ENCODE peak calls at places on chromosomes 11 and 22, in four cellular contexts. Q, Z, O and U are unnamed samples.

GRCh38 chr11:36738292-36738861 is 140.3 kb upstream of the RAG2 start:
- DNase-seq in Q (no peak), Z (no peak), O (no peak), U (no peak)

GRCh38 chr11:108135845-108136599 is 14.7 kb downstream of the ACAT1 start:
- DNase-seq in Z (no peak), Q (no peak), O (no peak), U (no peak)

GRCh38 chr11:130601141-130601540 is 152.7 kb downstream of the ADAMTS15 start:
- DNase-seq in O (no peak), Q (no peak), Z (no peak), U (no peak)

GRCh38 chr11:116513894-116514293 is 258.9 kb downstream of the BUD13 start:
- DNase-seq in O (peak), Q (peak), Z (no peak), U (no peak)

GRCh38 chr11:62842171-62842717 is 2.9 kb upstream of the WDR74 start:
- DNase-seq in Q (no peak), O (no peak), Z (no peak), U (no peak)

GRCh38 chr22:43743929-43744643 is 68.0 kb downstream of the EFCAB6 start:
- DNase-seq in Q (no peak), Z (no peak), O (no peak), U (no peak)

GRCh38 chr11:8219257-8220021 is 44.2 kb downstream of the LMO1 start:
- DNase-seq in O (peak), Z (peak), Q (no peak), U (peak)

GRCh38 chr11:122517403-122518379 is 137.8 kb upstream of the UBASH3B start:
- DNase-seq in Z (no peak), O (no peak), Q (no peak), U (no peak)

GRCh38 chr11:15770798-15771414 is 585.4 kb downstream of the SOX6 start:
- DNase-seq in Q (peak), O (peak), Z (no peak), U (no peak)

GRCh38 chr11:118002541-118003019 is 16.4 kb downstream of the IL10RA start:
- DNase-seq in O (peak), Q (no peak), Z (no peak), U (no peak)

GRCh38 chr11:77167791-77168190 is 39.7 kb downstream of the MYO7A start:
- DNase-seq in Z (no peak), O (no peak), Q (no peak), U (no peak)

GRCh38 chr11:86291466-86292262 is 10.4 kb upstream of the HIKESHI start:
- DNase-seq in O (peak), Z (peak), Q (no peak), U (peak)

GRCh38 chr11:123924027-123924426 is 15.4 kb upstream of the OR4D5 start:
- DNase-seq in O (no peak), Z (no peak), Q (no peak), U (no peak)

GRCh38 chr22:38925571-38926041 is 31.8 kb upstream of the APOBEC3A start:
- DNase-seq in Q (no peak), Z (no peak), O (no peak), U (no peak)

GRCh38 chr22:46652930-46653331 is 32.7 kb downstream of the GRAMD4 start:
- DNase-seq in O (no peak), Z (no peak), Q (no peak), U (no peak)

GRCh38 chr11:130454495-130455262 is 6.2 kb downstream of the ADAMTS15 start:
- DNase-seq in Q (no peak), Z (no peak), O (no peak), U (no peak)

GRCh38 chr11:132685174-132685611 is 847.1 kb downstream of the OPCML start:
- DNase-seq in O (no peak), Z (no peak), Q (no peak), U (no peak)

GRCh38 chr11:67408437-67409200 is 4.7 kb downstream of the TBC1D10C start:
- DNase-seq in O (no peak), Q (no peak), Z (no peak), U (no peak)

GRCh38 chr22:20946080-20946986 is 20.7 kb upstream of the AIFM3 start:
- DNase-seq in Z (no peak), O (no peak), Q (no peak), U (no peak)

GRCh38 chr22:20946991-20947390 is 20.1 kb upstream of the AIFM3 start:
- DNase-seq in Q (no peak), O (no peak), Z (no peak), U (no peak)

GRCh38 chr22:20943104-20943933 is 23.7 kb upstream of the AIFM3 start:
- DNase-seq in Z (no peak), O (no peak), Q (no peak), U (no peak)

GRCh38 chr22:20944042-20944441 is 23.0 kb upstream of the AIFM3 start:
- DNase-seq in Z (no peak), O (no peak), Q (no peak), U (no peak)

DNA sequence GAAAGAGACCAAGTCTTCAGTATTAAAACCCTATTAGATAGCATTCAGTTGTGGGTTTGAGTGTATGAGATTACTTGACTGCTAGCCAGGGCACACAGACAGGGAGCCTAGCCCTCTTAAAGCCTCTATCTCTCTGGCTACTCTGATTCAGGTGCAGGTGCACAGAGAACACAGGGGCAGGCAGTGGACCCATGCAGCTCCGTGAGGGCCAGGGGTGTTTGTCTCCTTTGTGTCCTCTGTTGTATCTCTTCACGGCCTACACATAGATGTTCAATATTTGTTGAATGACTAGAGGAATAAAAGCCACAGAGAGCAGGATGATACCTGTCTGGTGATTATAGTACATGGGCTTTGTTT is 21.5 kb upstream of the AIFM3 start:
- DNase-seq in Z (no peak), Q (no peak), O (no peak), U (no peak)
- TF ChIP-seq JUND in Z (no peak), Q (no peak), O (no peak), U (no peak)

DNA sequence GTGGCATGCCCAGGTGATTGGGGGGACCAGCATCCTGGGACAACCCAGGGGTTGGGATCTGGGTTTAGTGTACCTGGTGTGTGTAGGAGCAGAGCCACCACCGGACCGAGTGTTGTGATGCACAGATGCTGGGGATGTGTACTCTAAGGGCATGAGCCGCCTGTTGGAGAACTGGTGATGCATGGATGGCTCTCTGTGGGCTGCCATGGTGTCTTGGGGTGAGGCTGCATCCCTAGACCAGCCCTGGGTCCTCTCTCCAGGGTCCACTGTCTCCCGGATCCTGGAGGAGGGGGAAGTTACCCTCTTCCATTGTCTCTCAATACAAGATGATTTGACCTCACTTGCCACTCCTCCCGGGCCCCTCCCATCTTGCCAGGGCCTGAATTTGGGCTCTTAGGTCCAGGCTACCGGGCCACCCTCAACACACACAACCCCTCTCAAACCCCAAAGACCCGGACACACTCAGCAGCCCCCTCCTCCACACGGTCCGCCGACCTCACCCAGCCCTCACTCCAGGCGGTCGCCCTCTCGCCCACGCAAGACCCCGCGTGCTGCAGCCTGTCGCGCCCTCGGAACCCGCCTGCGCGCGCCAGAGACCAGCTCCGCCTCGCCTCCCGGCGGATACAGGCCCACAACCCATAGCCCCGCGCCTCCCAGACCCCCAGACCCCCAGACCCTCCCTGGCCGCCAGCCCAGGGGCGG is 578 bp downstream of the LRRC75B start:
- DNase-seq in Z (no peak), Q (no peak), O (no peak), U (no peak)
- TF ChIP-seq JUND in Z (no peak), Q (no peak), O (no peak), U (no peak)

DNA sequence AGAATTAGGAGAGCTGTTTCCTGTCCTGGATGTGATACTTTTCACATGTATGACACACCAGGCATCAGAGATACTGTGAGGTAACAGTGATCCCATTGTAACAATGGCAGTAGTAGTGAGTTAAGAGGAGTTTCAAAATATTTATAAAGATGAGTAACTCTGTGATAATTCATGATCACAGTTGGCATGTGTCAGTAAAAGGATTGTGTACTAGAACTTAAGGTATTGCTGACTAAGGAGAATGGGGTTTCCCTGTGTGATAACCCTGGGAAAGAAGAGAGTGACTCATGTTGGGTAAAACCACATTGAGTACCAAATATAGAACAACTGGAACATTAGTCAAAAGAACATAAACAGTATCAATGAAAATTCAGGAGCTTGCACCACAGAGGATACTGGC is 22.9 kb upstream of the SLC5A1 start:
- DNase-seq in Q (no peak), O (no peak), Z (no peak), U (no peak)
- TF ChIP-seq JUND in Q (no peak), O (no peak), Z (no peak), U (no peak)

GRCh38 chr11:111502611-111503010 is 9.6 kb downstream of the BTG4 start:
- DNase-seq in Z (no peak), O (no peak), Q (no peak), U (no peak)

GRCh38 chr11:111499483-111499882 is 12.7 kb downstream of the BTG4 start:
- DNase-seq in O (no peak), Z (no peak), Q (no peak), U (no peak)

GRCh38 chr11:111500481-111500880 is 11.7 kb downstream of the BTG4 start:
- DNase-seq in Q (no peak), Z (no peak), O (no peak), U (no peak)
- TF ChIP-seq JUND in Q (no peak), Z (no peak), O (no peak), U (no peak)